ENCODE peak calls at places on chromosomes 11 and 22, in eight cellular contexts. One of them, this sample, is unnamed. For H3K4me1, the result is how much of the 10 kb centered on the place peaks cover.

GRCh38 chr11:122104381-122104780 is 11.6 kb downstream of the BLID start:
- DNase-seq in stomach: no peak
- DNase-seq in tibial artery: no peak
- DNase-seq in fibroblast of lung: no peak
- DNase-seq in right atrium auricular region: no peak
- DNase-seq in CD8-positive, alpha-beta T cell: no peak
- DNase-seq in A549: no peak
- DNase-seq in neural progenitor cell: no peak
- DNase-seq in this sample: no peak

GRCh38 chr11:77101043-77101537 is 1.6 kb upstream of the OMP start:
- DNase-seq in CD8-positive, alpha-beta T cell: no peak
- DNase-seq in neural progenitor cell: peak
- DNase-seq in tibial artery: no peak
- DNase-seq in stomach: no peak
- DNase-seq in fibroblast of lung: no peak
- DNase-seq in A549: peak
- DNase-seq in right atrium auricular region: no peak
- DNase-seq in this sample: no peak

GRCh38 chr22:31093090-31093850 is 12.2 kb downstream of the SMTN start:
- DNase-seq in fibroblast of lung: no peak
- DNase-seq in stomach: peak
- DNase-seq in tibial artery: no peak
- DNase-seq in CD8-positive, alpha-beta T cell: no peak
- DNase-seq in neural progenitor cell: no peak
- DNase-seq in right atrium auricular region: no peak
- DNase-seq in A549: no peak
- DNase-seq in this sample: peak

GRCh38 chr11:48081151-48082010 is 101.0 kb downstream of the PTPRJ start:
- DNase-seq in fibroblast of lung: peak
- DNase-seq in tibial artery: peak
- DNase-seq in stomach: no peak
- DNase-seq in right atrium auricular region: peak
- DNase-seq in neural progenitor cell: no peak
- DNase-seq in CD8-positive, alpha-beta T cell: no peak
- DNase-seq in A549: no peak
- DNase-seq in this sample: peak

GRCh38 chr22:24807284-24807950 is 1.4 kb downstream of the SGSM1 start:
- DNase-seq in stomach: no peak
- DNase-seq in tibial artery: peak
- DNase-seq in neural progenitor cell: peak
- DNase-seq in CD8-positive, alpha-beta T cell: no peak
- DNase-seq in right atrium auricular region: no peak
- DNase-seq in fibroblast of lung: peak
- DNase-seq in A549: no peak
- DNase-seq in this sample: peak

GRCh38 chr11:46865340-46865739 is 19.3 kb upstream of the CKAP5 start:
- DNase-seq in tibial artery: no peak
- DNase-seq in right atrium auricular region: no peak
- DNase-seq in neural progenitor cell: no peak
- DNase-seq in CD8-positive, alpha-beta T cell: no peak
- DNase-seq in fibroblast of lung: peak
- DNase-seq in stomach: no peak
- DNase-seq in A549: no peak
- DNase-seq in this sample: no peak

GRCh38 chr22:30829901-30830550 is 135.4 kb downstream of the OSBP2 start:
- DNase-seq in A549: peak
- DNase-seq in fibroblast of lung: peak
- DNase-seq in stomach: peak
- DNase-seq in neural progenitor cell: no peak
- DNase-seq in CD8-positive, alpha-beta T cell: no peak
- DNase-seq in right atrium auricular region: no peak
- DNase-seq in tibial artery: no peak
- DNase-seq in this sample: no peak

GRCh38 chr11:43944761-43945311 is 2.4 kb downstream of the C11orf96 start:
- DNase-seq in A549: peak
- DNase-seq in neural progenitor cell: peak
- DNase-seq in fibroblast of lung: no peak
- DNase-seq in right atrium auricular region: no peak
- DNase-seq in tibial artery: peak
- DNase-seq in CD8-positive, alpha-beta T cell: peak
- DNase-seq in stomach: peak
- DNase-seq in this sample: peak

GRCh38 chr22:45844949-45845613 is 131.9 kb downstream of the WNT7B start:
- DNase-seq in fibroblast of lung: peak
- DNase-seq in tibial artery: no peak
- DNase-seq in A549: no peak
- DNase-seq in right atrium auricular region: no peak
- DNase-seq in CD8-positive, alpha-beta T cell: no peak
- DNase-seq in stomach: no peak
- DNase-seq in neural progenitor cell: peak
- DNase-seq in this sample: no peak

GRCh38 chr11:10301656-10302293 is 3.1 kb upstream of the ADM start:
- DNase-seq in fibroblast of lung: peak
- DNase-seq in tibial artery: no peak
- DNase-seq in CD8-positive, alpha-beta T cell: no peak
- DNase-seq in stomach: no peak
- DNase-seq in neural progenitor cell: no peak
- DNase-seq in right atrium auricular region: no peak
- DNase-seq in A549: no peak
- DNase-seq in this sample: no peak

GRCh38 chr11:64583296-64584262 is 7.4 kb upstream of the SLC22A12 start:
- DNase-seq in fibroblast of lung: peak
- DNase-seq in CD8-positive, alpha-beta T cell: no peak
- DNase-seq in stomach: no peak
- DNase-seq in A549: no peak
- DNase-seq in right atrium auricular region: no peak
- DNase-seq in neural progenitor cell: no peak
- DNase-seq in tibial artery: no peak
- DNase-seq in this sample: peak

GRCh38 chr11:19625438-19625837 is 87.2 kb upstream of the NAV2 start:
- DNase-seq in stomach: no peak
- DNase-seq in neural progenitor cell: no peak
- DNase-seq in CD8-positive, alpha-beta T cell: no peak
- DNase-seq in fibroblast of lung: no peak
- DNase-seq in A549: no peak
- DNase-seq in tibial artery: no peak
- DNase-seq in right atrium auricular region: no peak
- DNase-seq in this sample: no peak

GRCh38 chr11:114610984-114611944 is 15.7 kb upstream of the NXPE4 start:
- DNase-seq in fibroblast of lung: no peak
- DNase-seq in CD8-positive, alpha-beta T cell: no peak
- DNase-seq in stomach: no peak
- DNase-seq in neural progenitor cell: no peak
- DNase-seq in right atrium auricular region: no peak
- DNase-seq in A549: no peak
- DNase-seq in tibial artery: no peak
- DNase-seq in this sample: no peak

GRCh38 chr22:38824587-38824986 is 19.2 kb downstream of the NPTXR start:
- DNase-seq in neural progenitor cell: peak
- DNase-seq in fibroblast of lung: peak
- DNase-seq in CD8-positive, alpha-beta T cell: peak
- DNase-seq in tibial artery: no peak
- DNase-seq in A549: peak
- DNase-seq in right atrium auricular region: no peak
- DNase-seq in stomach: peak
- DNase-seq in this sample: peak

GRCh38 chr11:77441409-77441808 is 32.5 kb downstream of the PAK1 start:
- DNase-seq in A549: no peak
- DNase-seq in CD8-positive, alpha-beta T cell: no peak
- DNase-seq in fibroblast of lung: no peak
- DNase-seq in right atrium auricular region: no peak
- DNase-seq in tibial artery: no peak
- DNase-seq in neural progenitor cell: no peak
- DNase-seq in stomach: no peak
- DNase-seq in this sample: no peak

GRCh38 chr11:126748097-126748756 is 252.3 kb downstream of the KIRREL3 start:
- DNase-seq in stomach: no peak
- DNase-seq in right atrium auricular region: no peak
- DNase-seq in A549: no peak
- DNase-seq in fibroblast of lung: peak
- DNase-seq in CD8-positive, alpha-beta T cell: no peak
- DNase-seq in neural progenitor cell: no peak
- DNase-seq in tibial artery: no peak
- DNase-seq in this sample: no peak

GRCh38 chr22:27800250-27801131 is 1.1 kb downstream of the MN1 start:
- DNase-seq in stomach: no peak
- DNase-seq in fibroblast of lung: peak
- DNase-seq in neural progenitor cell: peak
- DNase-seq in CD8-positive, alpha-beta T cell: no peak
- DNase-seq in right atrium auricular region: no peak
- DNase-seq in tibial artery: no peak
- DNase-seq in A549: no peak
- DNase-seq in this sample: no peak

DNA sequence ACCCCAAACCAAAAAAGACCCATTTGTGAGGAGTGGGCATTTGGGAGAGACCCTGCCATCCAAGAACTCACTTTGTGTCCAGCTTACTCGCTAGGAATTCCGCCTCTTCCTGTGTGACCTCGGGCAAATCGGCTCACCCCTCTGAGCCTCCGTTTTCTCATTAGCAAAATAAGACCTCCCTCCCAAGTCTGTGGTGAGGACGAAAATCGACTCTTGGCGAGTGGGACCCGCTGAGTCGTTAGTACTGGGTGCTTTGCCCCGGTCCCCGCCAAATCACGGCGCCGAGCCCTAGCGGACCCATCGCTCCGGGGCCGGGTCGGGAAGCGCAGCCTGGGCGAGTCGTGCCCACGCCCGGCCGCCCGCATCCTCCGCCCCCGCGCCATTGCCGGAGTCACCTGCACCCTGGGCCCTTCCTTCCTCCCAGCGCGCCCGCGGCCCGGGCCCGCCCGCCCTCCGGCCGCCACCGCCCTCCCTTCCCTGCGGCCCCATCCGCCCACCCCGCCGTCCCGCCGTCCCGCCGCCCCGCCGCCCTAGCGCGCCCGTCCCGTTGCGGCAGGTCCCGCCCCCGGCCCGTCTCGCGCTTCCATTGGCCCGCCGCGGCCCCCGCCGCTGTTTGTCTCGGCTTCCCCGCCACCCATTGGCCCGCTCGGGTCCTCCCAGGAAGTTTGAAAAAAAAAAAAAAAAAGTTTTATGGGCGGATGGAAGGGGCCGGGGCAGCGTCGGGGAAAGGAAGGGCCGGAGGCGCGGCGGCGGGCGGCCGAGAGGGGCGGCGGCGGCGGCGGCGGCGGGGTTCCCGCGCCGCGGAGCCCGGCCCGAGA is 48.9 kb downstream of the TRIOBP start:
- DNase-seq in tibial artery: peak
- DNase-seq in neural progenitor cell: peak
- DNase-seq in right atrium auricular region: peak
- DNase-seq in stomach: peak
- DNase-seq in fibroblast of lung: peak
- DNase-seq in A549: peak
- DNase-seq in CD8-positive, alpha-beta T cell: peak
- DNase-seq in this sample: peak
- H3K4me1 ChIP-seq in tibial artery: half or more
- H3K4me1 ChIP-seq in neural progenitor cell: under half
- H3K4me1 ChIP-seq in right atrium auricular region: under half
- H3K4me1 ChIP-seq in stomach: half or more
- H3K4me1 ChIP-seq in fibroblast of lung: under half
- H3K4me1 ChIP-seq in A549: half or more
- H3K4me1 ChIP-seq in CD8-positive, alpha-beta T cell: under half
- H3K4me1 ChIP-seq in this sample: under half

DNA sequence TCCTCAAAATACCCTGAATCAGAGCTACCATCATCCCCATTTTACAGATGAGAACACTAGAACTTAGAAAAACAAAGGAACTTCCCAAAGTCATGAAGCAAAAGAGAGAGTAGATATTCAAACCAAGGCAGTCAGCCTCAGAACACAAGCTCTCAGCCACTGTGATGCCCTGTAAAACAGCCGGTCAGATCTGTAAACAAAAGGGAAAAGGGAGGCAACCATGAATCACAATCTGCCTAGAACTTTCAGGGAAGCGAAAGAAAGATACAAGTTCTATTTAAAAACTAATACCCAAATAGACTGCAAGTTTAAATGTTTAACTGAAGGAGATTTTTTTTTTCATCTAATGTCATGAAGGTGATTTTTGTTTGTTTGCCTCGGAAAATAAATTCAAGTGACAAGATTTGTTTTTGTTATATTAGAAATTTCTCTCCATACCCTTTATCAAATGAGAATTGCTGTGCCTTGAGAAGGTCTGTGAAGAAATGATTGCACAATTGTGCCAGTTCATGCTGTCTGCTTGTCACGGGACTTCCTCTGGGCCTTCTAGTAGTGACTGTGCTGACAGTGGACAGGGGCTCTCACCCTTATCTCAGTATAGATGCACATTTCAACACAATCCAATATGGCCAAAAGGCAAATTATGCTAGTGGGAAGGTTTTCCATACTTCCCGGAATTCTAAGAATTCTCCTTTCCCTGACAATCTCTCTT is 11.7 kb downstream of the SAA1 start:
- DNase-seq in tibial artery: peak
- DNase-seq in right atrium auricular region: no peak
- DNase-seq in stomach: no peak
- DNase-seq in CD8-positive, alpha-beta T cell: no peak
- DNase-seq in fibroblast of lung: no peak
- DNase-seq in neural progenitor cell: no peak
- DNase-seq in A549: no peak
- DNase-seq in this sample: peak
- H3K4me1 ChIP-seq in tibial artery: under half
- H3K4me1 ChIP-seq in right atrium auricular region: under half
- H3K4me1 ChIP-seq in stomach: under half
- H3K4me1 ChIP-seq in CD8-positive, alpha-beta T cell: under half
- H3K4me1 ChIP-seq in fibroblast of lung: under half
- H3K4me1 ChIP-seq in neural progenitor cell: under half
- H3K4me1 ChIP-seq in A549: under half
- H3K4me1 ChIP-seq in this sample: under half

DNA sequence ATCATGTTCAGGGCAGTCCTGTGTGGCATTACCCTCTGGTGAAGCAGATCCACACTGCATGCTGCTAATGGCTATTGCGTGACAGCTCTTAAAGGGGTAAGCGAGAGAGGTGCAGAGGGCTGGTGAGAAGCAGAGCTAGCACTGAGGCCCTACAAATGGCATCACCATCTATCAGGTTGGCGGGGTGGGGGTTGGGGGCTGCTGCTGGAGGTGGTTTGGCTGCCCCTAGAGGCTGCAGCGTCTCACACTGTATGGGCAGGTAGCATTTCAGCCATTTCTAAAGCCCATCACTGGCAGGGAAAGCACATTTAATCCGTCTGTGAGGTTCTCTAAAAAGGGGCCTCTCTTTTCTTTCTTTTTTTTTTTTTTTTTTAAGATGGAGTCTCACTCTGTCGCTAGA is 16.8 kb upstream of the TMA7B start:
- DNase-seq in A549: no peak
- DNase-seq in right atrium auricular region: no peak
- DNase-seq in stomach: no peak
- DNase-seq in neural progenitor cell: peak
- DNase-seq in tibial artery: no peak
- DNase-seq in fibroblast of lung: no peak
- DNase-seq in CD8-positive, alpha-beta T cell: peak
- DNase-seq in this sample: no peak
- H3K4me1 ChIP-seq in A549: under half
- H3K4me1 ChIP-seq in right atrium auricular region: under half
- H3K4me1 ChIP-seq in stomach: under half
- H3K4me1 ChIP-seq in neural progenitor cell: under half
- H3K4me1 ChIP-seq in tibial artery: under half
- H3K4me1 ChIP-seq in fibroblast of lung: under half
- H3K4me1 ChIP-seq in CD8-positive, alpha-beta T cell: half or more
- H3K4me1 ChIP-seq in this sample: under half

DNA sequence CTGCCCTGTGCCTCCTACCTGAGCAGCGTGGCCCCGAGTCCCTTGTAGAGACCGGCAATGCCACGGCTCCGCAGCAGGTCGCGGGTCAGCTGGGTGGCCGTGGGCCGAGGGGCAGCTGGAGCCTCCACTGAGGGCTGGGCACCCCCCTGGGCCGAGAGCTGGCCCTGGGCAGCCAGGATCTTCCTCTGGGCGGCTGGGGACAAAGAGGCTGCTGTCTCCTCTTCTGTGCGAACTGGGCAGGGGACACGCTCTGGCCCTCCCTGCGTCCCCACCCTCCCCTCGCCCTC is 2.6 kb upstream of the CEND1 start:
- DNase-seq in CD8-positive, alpha-beta T cell: no peak
- DNase-seq in tibial artery: no peak
- DNase-seq in A549: no peak
- DNase-seq in right atrium auricular region: no peak
- DNase-seq in fibroblast of lung: no peak
- DNase-seq in neural progenitor cell: no peak
- DNase-seq in stomach: no peak
- DNase-seq in this sample: no peak
- H3K4me1 ChIP-seq in CD8-positive, alpha-beta T cell: under half
- H3K4me1 ChIP-seq in tibial artery: under half
- H3K4me1 ChIP-seq in A549: half or more
- H3K4me1 ChIP-seq in right atrium auricular region: under half
- H3K4me1 ChIP-seq in fibroblast of lung: under half
- H3K4me1 ChIP-seq in neural progenitor cell: under half
- H3K4me1 ChIP-seq in stomach: half or more
- H3K4me1 ChIP-seq in this sample: under half